ENCODE peak calls at places on chromosomes 13 and 19, in nine cellular contexts. One of them, this sample, is unnamed.

GRCh38 chr13:35884211-35884610 is 247.0 kb downstream of the DCLK1 start:
- DNase-seq in mesenchymal stem cell: no peak
- DNase-seq in activated T-helper 1 cell treated with Interleukin-2 at 50 U/mL for 16 hours: no peak
- DNase-seq in germinal center: no peak
- DNase-seq in small intestine: no peak
- DNase-seq in SK-MEL-5: no peak
- DNase-seq in left lung: no peak
- DNase-seq in occipital lobe: no peak
- DNase-seq in dorsolateral prefrontal cortex: no peak
- DNase-seq in this sample: no peak

GRCh38 chr19:34411216-34411615 is 7.0 kb downstream of the PDCD2L start:
- DNase-seq in mesenchymal stem cell: no peak
- DNase-seq in activated T-helper 1 cell treated with Interleukin-2 at 50 U/mL for 16 hours: no peak
- DNase-seq in germinal center: no peak
- DNase-seq in small intestine: no peak
- DNase-seq in SK-MEL-5: no peak
- DNase-seq in left lung: no peak
- DNase-seq in occipital lobe: no peak
- DNase-seq in dorsolateral prefrontal cortex: no peak
- DNase-seq in this sample: no peak

GRCh38 chr13:28494861-28495585 is at the start of gene FLT1:
- DNase-seq in mesenchymal stem cell: peak
- DNase-seq in activated T-helper 1 cell treated with Interleukin-2 at 50 U/mL for 16 hours: no peak
- DNase-seq in germinal center: peak
- DNase-seq in small intestine: no peak
- DNase-seq in SK-MEL-5: no peak
- DNase-seq in left lung: peak
- DNase-seq in occipital lobe: no peak
- DNase-seq in dorsolateral prefrontal cortex: no peak
- DNase-seq in this sample: no peak

GRCh38 chr13:43939149-43939548 is 59.4 kb downstream of the LACC1 start:
- DNase-seq in mesenchymal stem cell: no peak
- DNase-seq in activated T-helper 1 cell treated with Interleukin-2 at 50 U/mL for 16 hours: no peak
- DNase-seq in germinal center: no peak
- DNase-seq in small intestine: no peak
- DNase-seq in SK-MEL-5: no peak
- DNase-seq in left lung: no peak
- DNase-seq in occipital lobe: no peak
- DNase-seq in dorsolateral prefrontal cortex: no peak
- DNase-seq in this sample: no peak

GRCh38 chr13:51328488-51328887 is 11.0 kb upstream of the SERPINE3 start:
- DNase-seq in mesenchymal stem cell: no peak
- DNase-seq in activated T-helper 1 cell treated with Interleukin-2 at 50 U/mL for 16 hours: no peak
- DNase-seq in germinal center: no peak
- DNase-seq in small intestine: no peak
- DNase-seq in SK-MEL-5: no peak
- DNase-seq in left lung: no peak
- DNase-seq in occipital lobe: no peak
- DNase-seq in dorsolateral prefrontal cortex: no peak
- DNase-seq in this sample: no peak

GRCh38 chr19:35216833-35217707 is 11.5 kb downstream of the FAM187B start:
- DNase-seq in mesenchymal stem cell: no peak
- DNase-seq in activated T-helper 1 cell treated with Interleukin-2 at 50 U/mL for 16 hours: no peak
- DNase-seq in germinal center: no peak
- DNase-seq in small intestine: no peak
- DNase-seq in SK-MEL-5: peak
- DNase-seq in left lung: no peak
- DNase-seq in occipital lobe: no peak
- DNase-seq in dorsolateral prefrontal cortex: no peak
- DNase-seq in this sample: no peak

GRCh38 chr19:53532362-53532761 is 5.6 kb upstream of the ZNF331 start:
- DNase-seq in mesenchymal stem cell: no peak
- DNase-seq in activated T-helper 1 cell treated with Interleukin-2 at 50 U/mL for 16 hours: no peak
- DNase-seq in germinal center: no peak
- DNase-seq in small intestine: no peak
- DNase-seq in SK-MEL-5: no peak
- DNase-seq in left lung: no peak
- DNase-seq in occipital lobe: no peak
- DNase-seq in dorsolateral prefrontal cortex: no peak
- DNase-seq in this sample: no peak

GRCh38 chr13:24668511-24668910 is 11.7 kb upstream of the ATP12A start:
- DNase-seq in mesenchymal stem cell: no peak
- DNase-seq in activated T-helper 1 cell treated with Interleukin-2 at 50 U/mL for 16 hours: no peak
- DNase-seq in germinal center: no peak
- DNase-seq in small intestine: no peak
- DNase-seq in SK-MEL-5: no peak
- DNase-seq in left lung: no peak
- DNase-seq in occipital lobe: no peak
- DNase-seq in dorsolateral prefrontal cortex: no peak
- DNase-seq in this sample: no peak